ENCODE peak calls at places on chromosome 5, in ten cellular contexts. K, E, F, D, G, W, Q, U, T and M are unnamed samples.
A peak's percentile ranks its signal among the peaks of the same experiment; 100 is the strongest.

GRCh38 chr5:73118331-73119011 is 1.9 kb upstream of the TMEM171 start:
- DNase-seq in K (no peak), E (no peak), F (no peak), D (no peak), G (no peak), W (peak; percentile 83), Q (no peak), U (no peak), T (peak; percentile 43), M (no peak)

GRCh38 chr5:74632947-74633356 is 7.6 kb downstream of the ENC1 start:
- DNase-seq in K (no peak), E (no peak), F (peak; percentile 24), D (peak; percentile 76), G (no peak), W (peak; percentile 52), Q (no peak), U (no peak), T (no peak), M (no peak)

GRCh38 chr5:117252566-117252965 is 677.9 kb upstream of the SEMA6A start:
- DNase-seq in K (no peak), E (no peak), F (no peak), D (no peak), G (no peak), W (no peak), Q (no peak), U (no peak), T (no peak), M (no peak)

GRCh38 chr5:2012885-2013284 is 130.2 kb upstream of the IRX4 start:
- DNase-seq in K (no peak), E (no peak), F (no peak), D (no peak), G (no peak), W (no peak), Q (no peak), U (no peak), T (no peak), M (no peak)

GRCh38 chr5:143085319-143085917 is 315.2 kb downstream of the ARHGAP26 start:
- DNase-seq in K (no peak), E (no peak), F (no peak), D (no peak), G (no peak), W (no peak), Q (no peak), U (no peak), T (no peak), M (no peak)

GRCh38 chr5:60960591-60960990 is 15.6 kb downstream of the NDUFAF2 start:
- DNase-seq in K (no peak), E (no peak), F (no peak), D (peak; percentile 25), G (no peak), W (peak; percentile 22), Q (no peak), U (no peak), T (no peak), M (no peak)

GRCh38 chr5:36402512-36402906 is 100.8 kb upstream of the RANBP3L start:
- DNase-seq in K (no peak), E (no peak), F (no peak), D (no peak), G (no peak), W (no peak), Q (no peak), U (no peak), T (no peak), M (no peak)

GRCh38 chr5:1324301-1324700 is 20.6 kb downstream of the CLPTM1L start:
- DNase-seq in K (no peak), E (no peak), F (no peak), D (no peak), G (no peak), W (no peak), Q (no peak), U (no peak), T (no peak), M (no peak)

GRCh38 chr5:55306641-55307382 is 682 bp downstream of the DHX29 start:
- DNase-seq in K (no peak), E (no peak), F (no peak), D (peak; percentile 6), G (no peak), W (no peak), Q (no peak), U (no peak), T (no peak), M (no peak)

GRCh38 chr5:143083006-143083405 is 312.8 kb downstream of the ARHGAP26 start:
- DNase-seq in K (no peak), E (no peak), F (no peak), D (no peak), G (no peak), W (no peak), Q (no peak), U (no peak), T (no peak), M (no peak)

GRCh38 chr5:45521067-45521466 is 175.1 kb downstream of the HCN1 start:
- DNase-seq in K (no peak), E (no peak), F (no peak), D (no peak), G (no peak), W (no peak), Q (no peak), U (no peak), T (peak; percentile 27), M (peak; percentile 1)

GRCh38 chr5:77211013-77211690 is 672 bp downstream of the PDE8B start:
- DNase-seq in K (no peak), E (no peak), F (no peak), D (no peak), G (no peak), W (no peak), Q (peak; percentile 34), U (no peak), T (peak; percentile 18), M (no peak)

GRCh38 chr5:90305022-90305720 is 104.4 kb downstream of the CETN3 start:
- DNase-seq in K (no peak), E (no peak), F (no peak), D (no peak), G (no peak), W (no peak), Q (no peak), U (no peak), T (no peak), M (no peak)

GRCh38 chr5:135629164-135629563 is 50.4 kb upstream of the CXCL14 start:
- DNase-seq in K (no peak), E (no peak), F (no peak), D (no peak), G (no peak), W (no peak), Q (no peak), U (no peak), T (peak; percentile 24), M (no peak)

GRCh38 chr5:1864896-1865440 is 17.8 kb downstream of the IRX4 start:
- DNase-seq in K (no peak), E (no peak), F (no peak), D (no peak), G (no peak), W (no peak), Q (no peak), U (no peak), T (no peak), M (no peak)

GRCh38 chr5:144139586-144139985 is 30.9 kb downstream of the YIPF5 start:
- DNase-seq in K (no peak), E (no peak), F (no peak), D (peak; percentile 31), G (no peak), W (peak; percentile 71), Q (no peak), U (no peak), T (no peak), M (no peak)

GRCh38 chr5:398475-399295 is 44.3 kb upstream of the EXOC3 start:
- DNase-seq in K (no peak), E (no peak), F (no peak), D (no peak), G (no peak), W (no peak), Q (no peak), U (peak; percentile 15), T (no peak), M (no peak)

GRCh38 chr5:4480528-4481404 is 659.4 kb upstream of the ADAMTS16 start:
- DNase-seq in K (no peak), E (no peak), F (no peak), D (no peak), G (no peak), W (no peak), Q (no peak), U (no peak), T (no peak), M (no peak)

GRCh38 chr5:40436535-40437237 is 243.0 kb upstream of the PTGER4 start:
- DNase-seq in K (no peak), E (no peak), F (peak; percentile 16), D (no peak), G (no peak), W (no peak), Q (no peak), U (no peak), T (no peak), M (no peak)

GRCh38 chr5:19608434-19608833 is 379.6 kb downstream of the CDH18 start:
- DNase-seq in K (no peak), E (no peak), F (no peak), D (no peak), G (no peak), W (no peak), Q (no peak), U (no peak), T (no peak), M (no peak)

GRCh38 chr5:143791848-143792701 is 19.9 kb upstream of the HMHB1 start:
- DNase-seq in K (no peak), E (no peak), F (no peak), D (no peak), G (no peak), W (no peak), Q (no peak), U (no peak), T (no peak), M (no peak)

GRCh38 chr5:140996055-140996454 is 29.8 kb downstream of the PCDHAC2 start:
- DNase-seq in K (no peak), E (no peak), F (no peak), D (no peak), G (no peak), W (no peak), Q (no peak), U (no peak), T (no peak), M (no peak)

GRCh38 chr5:136055612-136056302 is 27.0 kb downstream of the TGFBI start:
- DNase-seq in K (no peak), E (no peak), F (no peak), D (no peak), G (no peak), W (no peak), Q (no peak), U (no peak), T (no peak), M (no peak)

GRCh38 chr5:90606539-90606938 is 47.9 kb downstream of the ADGRV1 start:
- DNase-seq in K (no peak), E (no peak), F (no peak), D (no peak), G (no peak), W (peak; percentile 23), Q (no peak), U (no peak), T (peak; percentile 7), M (no peak)

GRCh38 chr5:9564752-9565151 is 18.9 kb upstream of the SEMA5A start:
- DNase-seq in K (no peak), E (no peak), F (no peak), D (no peak), G (no peak), W (no peak), Q (no peak), U (no peak), T (no peak), M (no peak)

GRCh38 chr5:88877826-88878225 is 5.2 kb downstream of the MEF2C start:
- DNase-seq in K (no peak), E (no peak), F (no peak), D (peak; percentile 85), G (no peak), W (peak; percentile 34), Q (no peak), U (no peak), T (no peak), M (no peak)

GRCh38 chr5:74772359-74772758 is 5.3 kb downstream of the NSA2 start:
- DNase-seq in K (no peak), E (no peak), F (no peak), D (no peak), G (no peak), W (no peak), Q (no peak), U (no peak), T (no peak), M (peak; percentile 20)

GRCh38 chr5:66994790-66995189 is 201.8 kb downstream of the CD180 start:
- DNase-seq in K (no peak), E (no peak), F (no peak), D (no peak), G (no peak), W (no peak), Q (no peak), U (no peak), T (no peak), M (no peak)